ENCODE peak calls at places on chromosomes 2 and 18, in four cellular contexts. One of them, this sample, is unnamed.

GRCh38 chr2:218824004-218824403 is 7.6 kb downstream of the PRKAG3 start:
- DNase-seq in body of pancreas: no peak
- DNase-seq in tibial nerve: no peak
- DNase-seq in CD8-positive, alpha-beta T cell: no peak
- DNase-seq in this sample: no peak

GRCh38 chr2:215693269-215693998 is 257.6 kb upstream of the FN1 start:
- DNase-seq in body of pancreas: no peak
- DNase-seq in tibial nerve: no peak
- DNase-seq in CD8-positive, alpha-beta T cell: no peak
- DNase-seq in this sample: no peak

GRCh38 chr2:118614856-118615255 is 232.6 kb downstream of the EN1 start:
- DNase-seq in body of pancreas: no peak
- DNase-seq in tibial nerve: no peak
- DNase-seq in CD8-positive, alpha-beta T cell: no peak
- DNase-seq in this sample: no peak

GRCh38 chr2:199810422-199811250 is 40.4 kb downstream of the FTCDNL1 start:
- DNase-seq in body of pancreas: no peak
- DNase-seq in tibial nerve: no peak
- DNase-seq in CD8-positive, alpha-beta T cell: no peak
- DNase-seq in this sample: no peak

GRCh38 chr18:48850891-48851302 is 99.9 kb downstream of the SMAD7 start:
- DNase-seq in body of pancreas: no peak
- DNase-seq in tibial nerve: no peak
- DNase-seq in CD8-positive, alpha-beta T cell: no peak
- DNase-seq in this sample: no peak

GRCh38 chr18:3921826-3922225 is 471.9 kb downstream of the TGIF1 start:
- DNase-seq in body of pancreas: no peak
- DNase-seq in tibial nerve: no peak
- DNase-seq in CD8-positive, alpha-beta T cell: no peak
- DNase-seq in this sample: no peak

GRCh38 chr18:39178171-39178570 is 1612.6 kb upstream of the CELF4 start:
- DNase-seq in body of pancreas: no peak
- DNase-seq in tibial nerve: no peak
- DNase-seq in CD8-positive, alpha-beta T cell: no peak
- DNase-seq in this sample: no peak

GRCh38 chr2:202508686-202509085 is 126.1 kb upstream of the FAM117B start:
- DNase-seq in body of pancreas: no peak
- DNase-seq in tibial nerve: no peak
- DNase-seq in CD8-positive, alpha-beta T cell: no peak
- DNase-seq in this sample: no peak

GRCh38 chr2:234191819-234192407 is 141.4 kb downstream of the SPP2 start:
- DNase-seq in body of pancreas: no peak
- DNase-seq in tibial nerve: no peak
- DNase-seq in CD8-positive, alpha-beta T cell: no peak
- DNase-seq in this sample: no peak

GRCh38 chr2:216090369-216090786 is 8.7 kb downstream of the TMEM169 start:
- DNase-seq in body of pancreas: no peak
- DNase-seq in tibial nerve: no peak
- DNase-seq in CD8-positive, alpha-beta T cell: no peak
- DNase-seq in this sample: no peak

GRCh38 chr18:48671561-48671945 is 132.7 kb downstream of the CTIF start:
- DNase-seq in body of pancreas: no peak
- DNase-seq in tibial nerve: no peak
- DNase-seq in CD8-positive, alpha-beta T cell: no peak
- DNase-seq in this sample: no peak

GRCh38 chr2:54551123-54551756 is 95.1 kb downstream of the SPTBN1 start:
- DNase-seq in body of pancreas: peak; percentile 71
- DNase-seq in tibial nerve: no peak
- DNase-seq in CD8-positive, alpha-beta T cell: no peak
- DNase-seq in this sample: no peak

GRCh38 chr2:179898873-179899272 is 37.5 kb upstream of the ZNF385B start:
- DNase-seq in body of pancreas: no peak
- DNase-seq in tibial nerve: no peak
- DNase-seq in CD8-positive, alpha-beta T cell: no peak
- DNase-seq in this sample: peak; percentile 80

GRCh38 chr18:57430983-57431382 is 4.2 kb upstream of the ONECUT2 start:
- DNase-seq in body of pancreas: no peak
- DNase-seq in tibial nerve: no peak
- DNase-seq in CD8-positive, alpha-beta T cell: no peak
- DNase-seq in this sample: no peak

GRCh38 chr2:195477996-195478382 is 179.0 kb upstream of the SLC39A10 start:
- DNase-seq in body of pancreas: no peak
- DNase-seq in tibial nerve: no peak
- DNase-seq in CD8-positive, alpha-beta T cell: no peak
- DNase-seq in this sample: no peak

GRCh38 chr2:111618953-111619902 is 264.8 kb downstream of the ANAPC1 start:
- DNase-seq in body of pancreas: no peak
- DNase-seq in tibial nerve: no peak
- DNase-seq in CD8-positive, alpha-beta T cell: no peak
- DNase-seq in this sample: no peak

GRCh38 chr2:237752761-237753165 is 45.8 kb upstream of the RBM44 start:
- DNase-seq in body of pancreas: no peak
- DNase-seq in tibial nerve: no peak
- DNase-seq in CD8-positive, alpha-beta T cell: no peak
- DNase-seq in this sample: no peak

GRCh38 chr2:10971855-10972348 is 60.2 kb downstream of the KCNF1 start:
- DNase-seq in body of pancreas: no peak
- DNase-seq in tibial nerve: no peak
- DNase-seq in CD8-positive, alpha-beta T cell: no peak
- DNase-seq in this sample: no peak

GRCh38 chr18:61554117-61554776 is 221.0 kb downstream of the CDH20 start:
- DNase-seq in body of pancreas: peak; percentile 32
- DNase-seq in tibial nerve: no peak
- DNase-seq in CD8-positive, alpha-beta T cell: peak; percentile 26
- DNase-seq in this sample: no peak

GRCh38 chr18:38318416-38318815 is 752.8 kb upstream of the CELF4 start:
- DNase-seq in body of pancreas: no peak
- DNase-seq in tibial nerve: no peak
- DNase-seq in CD8-positive, alpha-beta T cell: no peak
- DNase-seq in this sample: no peak

GRCh38 chr2:155062250-155062985 is 363.9 kb downstream of the KCNJ3 start:
- DNase-seq in body of pancreas: no peak
- DNase-seq in tibial nerve: no peak
- DNase-seq in CD8-positive, alpha-beta T cell: no peak
- DNase-seq in this sample: no peak

GRCh38 chr2:100242891-100243670 is 79.2 kb downstream of the LONRF2 start:
- DNase-seq in body of pancreas: peak; percentile 70
- DNase-seq in tibial nerve: no peak
- DNase-seq in CD8-positive, alpha-beta T cell: peak; percentile 30
- DNase-seq in this sample: peak; percentile 82

GRCh38 chr2:19989681-19990415 is at the start of gene WDR35:
- DNase-seq in body of pancreas: peak; percentile 93
- DNase-seq in tibial nerve: peak; percentile 81
- DNase-seq in CD8-positive, alpha-beta T cell: peak; percentile 90
- DNase-seq in this sample: peak; percentile 93

GRCh38 chr18:43108882-43109281 is 6.6 kb downstream of the RIT2 start:
- DNase-seq in body of pancreas: no peak
- DNase-seq in tibial nerve: no peak
- DNase-seq in CD8-positive, alpha-beta T cell: no peak
- DNase-seq in this sample: no peak

GRCh38 chr18:13501896-13502295 is 224.5 kb downstream of the FAM210A start:
- DNase-seq in body of pancreas: no peak
- DNase-seq in tibial nerve: no peak
- DNase-seq in CD8-positive, alpha-beta T cell: no peak
- DNase-seq in this sample: no peak

GRCh38 chr2:72932045-72932444 is 14.7 kb downstream of the EMX1 start:
- DNase-seq in body of pancreas: no peak
- DNase-seq in tibial nerve: no peak
- DNase-seq in CD8-positive, alpha-beta T cell: no peak
- DNase-seq in this sample: no peak

GRCh38 chr2:86638712-86639111 is 15.0 kb upstream of the RNF103 start:
- DNase-seq in body of pancreas: no peak
- DNase-seq in tibial nerve: no peak
- DNase-seq in CD8-positive, alpha-beta T cell: no peak
- DNase-seq in this sample: no peak

GRCh38 chr2:86634352-86634751 is 10.7 kb upstream of the RNF103 start:
- DNase-seq in body of pancreas: no peak
- DNase-seq in tibial nerve: no peak
- DNase-seq in CD8-positive, alpha-beta T cell: no peak
- DNase-seq in this sample: no peak

GRCh38 chr2:86632672-86633071 is 9.0 kb upstream of the RNF103 start:
- DNase-seq in body of pancreas: peak; percentile 58
- DNase-seq in tibial nerve: no peak
- DNase-seq in CD8-positive, alpha-beta T cell: no peak
- DNase-seq in this sample: no peak

GRCh38 chr2:86633094-86633740 is 9.6 kb upstream of the RNF103 start:
- DNase-seq in body of pancreas: peak; percentile 75
- DNase-seq in tibial nerve: no peak
- DNase-seq in CD8-positive, alpha-beta T cell: no peak
- DNase-seq in this sample: no peak

DNA sequence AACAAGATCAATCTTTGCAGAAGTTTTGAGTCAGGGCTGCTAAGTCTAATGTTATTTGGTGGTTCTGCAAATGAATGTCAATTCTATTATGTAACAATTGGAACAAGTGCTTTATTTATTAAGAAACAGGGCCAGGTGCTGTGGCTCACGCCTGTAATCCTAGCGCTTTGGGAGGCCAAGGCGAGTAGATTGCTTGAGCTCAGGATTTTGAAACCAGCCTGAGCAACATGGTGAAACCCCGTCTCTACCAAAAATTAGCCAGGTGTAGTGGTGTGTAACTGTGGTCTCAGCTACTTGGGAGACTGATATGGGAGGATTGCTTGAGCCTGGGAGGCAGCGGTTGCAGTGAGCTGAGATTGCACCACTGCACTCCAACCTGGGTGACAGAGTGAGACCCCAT is 13.2 kb upstream of the RNF103 start:
- DNase-seq in body of pancreas: peak; percentile 71
- DNase-seq in tibial nerve: no peak
- DNase-seq in CD8-positive, alpha-beta T cell: no peak
- DNase-seq in this sample: no peak
- H3K9me3 ChIP-seq in body of pancreas: no peaks in the 10 kb centered on the region
- H3K9me3 ChIP-seq in tibial nerve: peaks cover 26% of the 10 kb centered on the region
- H3K9me3 ChIP-seq in CD8-positive, alpha-beta T cell: no peaks in the 10 kb centered on the region
- H3K9me3 ChIP-seq in this sample: no peaks in the 10 kb centered on the region

DNA sequence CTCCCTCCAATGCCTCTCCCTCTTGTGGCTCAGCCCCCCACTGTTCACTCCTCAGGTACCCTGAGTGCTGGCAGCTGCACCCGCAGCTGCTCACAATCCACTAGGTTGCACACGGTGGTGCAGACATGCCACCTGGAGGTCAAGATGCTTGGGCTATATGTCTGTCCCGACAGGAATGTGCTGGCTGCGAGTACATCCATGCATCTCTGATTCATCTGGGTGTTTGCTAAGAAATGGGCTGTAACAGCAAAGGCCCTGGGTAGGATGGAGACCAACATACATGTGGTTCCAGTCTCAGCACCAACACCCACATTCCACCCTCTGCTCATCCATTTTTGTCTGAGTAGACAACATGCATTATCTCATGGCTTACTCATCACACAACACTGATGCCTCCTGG is 31.3 kb downstream of the ANKMY1 start:
- DNase-seq in body of pancreas: no peak
- DNase-seq in tibial nerve: no peak
- DNase-seq in CD8-positive, alpha-beta T cell: no peak
- DNase-seq in this sample: no peak
- H3K9me3 ChIP-seq in body of pancreas: no peaks in the 10 kb centered on the region
- H3K9me3 ChIP-seq in tibial nerve: peaks cover 12% of the 10 kb centered on the region
- H3K9me3 ChIP-seq in CD8-positive, alpha-beta T cell: peaks cover 5% of the 10 kb centered on the region
- H3K9me3 ChIP-seq in this sample: peaks cover 21% of the 10 kb centered on the region

GRCh38 chr18:70848329-70848728 is 559.5 kb downstream of the SOCS6 start:
- DNase-seq in body of pancreas: no peak
- DNase-seq in tibial nerve: no peak
- DNase-seq in CD8-positive, alpha-beta T cell: no peak
- DNase-seq in this sample: no peak
- H3K9me3 ChIP-seq in body of pancreas: no peaks in the 10 kb centered on the region
- H3K9me3 ChIP-seq in tibial nerve: no peaks in the 10 kb centered on the region
- H3K9me3 ChIP-seq in CD8-positive, alpha-beta T cell: no peaks in the 10 kb centered on the region
- H3K9me3 ChIP-seq in this sample: no peaks in the 10 kb centered on the region

GRCh38 chr2:95215018-95215612 is 7.8 kb downstream of the ZNF892 start:
- DNase-seq in body of pancreas: no peak
- DNase-seq in tibial nerve: no peak
- DNase-seq in CD8-positive, alpha-beta T cell: no peak
- DNase-seq in this sample: no peak
- H3K9me3 ChIP-seq in body of pancreas: no peaks in the 10 kb centered on the region
- H3K9me3 ChIP-seq in tibial nerve: peaks cover 100% of the 10 kb centered on the region
- H3K9me3 ChIP-seq in CD8-positive, alpha-beta T cell: peaks cover 76% of the 10 kb centered on the region
- H3K9me3 ChIP-seq in this sample: peaks cover 34% of the 10 kb centered on the region

This sample was measured in HAP-1.